ENCODE peak calls at places on chromosomes 4 and X, in eight cellular contexts. One of them, this sample, is unnamed.

GRCh38 chrX:32530802-32531403 is 680.4 kb downstream of the DMD start:
- DNase-seq in CD8-positive, alpha-beta T cell: no peak
- DNase-seq in HepG2: peak
- DNase-seq in SK-N-SH: no peak
- DNase-seq in CD8-positive, alpha-beta memory T cell: no peak
- DNase-seq in cardiac muscle cell: peak
- DNase-seq in kidney epithelial cell: peak
- DNase-seq in fibroblast of lung: peak
- DNase-seq in this sample: peak

GRCh38 chrX:49760288-49760885 is 64.6 kb upstream of the PAGE1 start:
- DNase-seq in CD8-positive, alpha-beta T cell: no peak
- DNase-seq in HepG2: no peak
- DNase-seq in SK-N-SH: peak
- DNase-seq in CD8-positive, alpha-beta memory T cell: no peak
- DNase-seq in cardiac muscle cell: no peak
- DNase-seq in kidney epithelial cell: no peak
- DNase-seq in fibroblast of lung: no peak
- DNase-seq in this sample: no peak

GRCh38 chrX:12989456-12989855 is 14.5 kb downstream of the TMSB4X start:
- DNase-seq in CD8-positive, alpha-beta T cell: no peak
- DNase-seq in HepG2: no peak
- DNase-seq in SK-N-SH: no peak
- DNase-seq in CD8-positive, alpha-beta memory T cell: no peak
- DNase-seq in cardiac muscle cell: no peak
- DNase-seq in kidney epithelial cell: no peak
- DNase-seq in fibroblast of lung: no peak
- DNase-seq in this sample: no peak

GRCh38 chr4:13893221-13893620 is 265.7 kb upstream of the BOD1L1 start:
- DNase-seq in CD8-positive, alpha-beta T cell: no peak
- DNase-seq in HepG2: no peak
- DNase-seq in SK-N-SH: no peak
- DNase-seq in CD8-positive, alpha-beta memory T cell: no peak
- DNase-seq in cardiac muscle cell: no peak
- DNase-seq in kidney epithelial cell: no peak
- DNase-seq in fibroblast of lung: peak
- DNase-seq in this sample: no peak

GRCh38 chr4:158170691-158171455 is 2.0 kb downstream of the GASK1B start:
- DNase-seq in CD8-positive, alpha-beta T cell: no peak
- DNase-seq in HepG2: peak
- DNase-seq in SK-N-SH: no peak
- DNase-seq in CD8-positive, alpha-beta memory T cell: peak
- DNase-seq in cardiac muscle cell: peak
- DNase-seq in kidney epithelial cell: no peak
- DNase-seq in fibroblast of lung: peak
- DNase-seq in this sample: no peak

GRCh38 chr4:113657834-113658233 is 103.7 kb downstream of the CAMK2D start:
- DNase-seq in CD8-positive, alpha-beta T cell: no peak
- DNase-seq in HepG2: no peak
- DNase-seq in SK-N-SH: no peak
- DNase-seq in CD8-positive, alpha-beta memory T cell: no peak
- DNase-seq in cardiac muscle cell: no peak
- DNase-seq in kidney epithelial cell: no peak
- DNase-seq in fibroblast of lung: peak
- DNase-seq in this sample: no peak

GRCh38 chr4:184775854-184776555 is 42.1 kb upstream of the CENPU start:
- DNase-seq in CD8-positive, alpha-beta T cell: no peak
- DNase-seq in HepG2: no peak
- DNase-seq in SK-N-SH: no peak
- DNase-seq in CD8-positive, alpha-beta memory T cell: no peak
- DNase-seq in cardiac muscle cell: no peak
- DNase-seq in kidney epithelial cell: no peak
- DNase-seq in fibroblast of lung: no peak
- DNase-seq in this sample: no peak

GRCh38 chr4:40953253-40954118 is 203.7 kb downstream of the NSUN7 start:
- DNase-seq in CD8-positive, alpha-beta T cell: no peak
- DNase-seq in HepG2: no peak
- DNase-seq in SK-N-SH: no peak
- DNase-seq in CD8-positive, alpha-beta memory T cell: no peak
- DNase-seq in cardiac muscle cell: no peak
- DNase-seq in kidney epithelial cell: no peak
- DNase-seq in fibroblast of lung: no peak
- DNase-seq in this sample: no peak

GRCh38 chr4:94995684-94996394 is 238.1 kb downstream of the BMPR1B start:
- DNase-seq in CD8-positive, alpha-beta T cell: no peak
- DNase-seq in HepG2: no peak
- DNase-seq in SK-N-SH: no peak
- DNase-seq in CD8-positive, alpha-beta memory T cell: no peak
- DNase-seq in cardiac muscle cell: peak
- DNase-seq in kidney epithelial cell: no peak
- DNase-seq in fibroblast of lung: peak
- DNase-seq in this sample: no peak

GRCh38 chrX:104130808-104131207 is 18.5 kb downstream of the ZCCHC18 start:
- DNase-seq in CD8-positive, alpha-beta T cell: no peak
- DNase-seq in HepG2: no peak
- DNase-seq in SK-N-SH: no peak
- DNase-seq in CD8-positive, alpha-beta memory T cell: no peak
- DNase-seq in cardiac muscle cell: no peak
- DNase-seq in kidney epithelial cell: no peak
- DNase-seq in fibroblast of lung: no peak
- DNase-seq in this sample: no peak

GRCh38 chrX:32408389-32408788 is 803.0 kb downstream of the DMD start:
- DNase-seq in CD8-positive, alpha-beta T cell: no peak
- DNase-seq in HepG2: no peak
- DNase-seq in SK-N-SH: peak
- DNase-seq in CD8-positive, alpha-beta memory T cell: no peak
- DNase-seq in cardiac muscle cell: no peak
- DNase-seq in kidney epithelial cell: no peak
- DNase-seq in fibroblast of lung: no peak
- DNase-seq in this sample: no peak

GRCh38 chrX:124098089-124098488 is 136.6 kb downstream of the STAG2 start:
- DNase-seq in CD8-positive, alpha-beta T cell: no peak
- DNase-seq in HepG2: peak
- DNase-seq in SK-N-SH: peak
- DNase-seq in CD8-positive, alpha-beta memory T cell: no peak
- DNase-seq in cardiac muscle cell: peak
- DNase-seq in kidney epithelial cell: no peak
- DNase-seq in fibroblast of lung: peak
- DNase-seq in this sample: peak

GRCh38 chrX:41779058-41779564 is 55.1 kb downstream of the GPR82 start:
- DNase-seq in CD8-positive, alpha-beta T cell: no peak
- DNase-seq in HepG2: peak
- DNase-seq in SK-N-SH: no peak
- DNase-seq in CD8-positive, alpha-beta memory T cell: no peak
- DNase-seq in cardiac muscle cell: peak
- DNase-seq in kidney epithelial cell: peak
- DNase-seq in fibroblast of lung: peak
- DNase-seq in this sample: peak

GRCh38 chrX:110055616-110056015 is 52.7 kb downstream of the TMEM164 start:
- DNase-seq in CD8-positive, alpha-beta T cell: no peak
- DNase-seq in HepG2: no peak
- DNase-seq in SK-N-SH: no peak
- DNase-seq in CD8-positive, alpha-beta memory T cell: no peak
- DNase-seq in cardiac muscle cell: no peak
- DNase-seq in kidney epithelial cell: peak
- DNase-seq in fibroblast of lung: peak
- DNase-seq in this sample: no peak

GRCh38 chr4:2792711-2793577 is at the start of gene SH3BP2:
- DNase-seq in CD8-positive, alpha-beta T cell: peak
- DNase-seq in HepG2: peak
- DNase-seq in SK-N-SH: peak
- DNase-seq in CD8-positive, alpha-beta memory T cell: peak
- DNase-seq in cardiac muscle cell: peak
- DNase-seq in kidney epithelial cell: no peak
- DNase-seq in fibroblast of lung: peak
- DNase-seq in this sample: no peak

DNA sequence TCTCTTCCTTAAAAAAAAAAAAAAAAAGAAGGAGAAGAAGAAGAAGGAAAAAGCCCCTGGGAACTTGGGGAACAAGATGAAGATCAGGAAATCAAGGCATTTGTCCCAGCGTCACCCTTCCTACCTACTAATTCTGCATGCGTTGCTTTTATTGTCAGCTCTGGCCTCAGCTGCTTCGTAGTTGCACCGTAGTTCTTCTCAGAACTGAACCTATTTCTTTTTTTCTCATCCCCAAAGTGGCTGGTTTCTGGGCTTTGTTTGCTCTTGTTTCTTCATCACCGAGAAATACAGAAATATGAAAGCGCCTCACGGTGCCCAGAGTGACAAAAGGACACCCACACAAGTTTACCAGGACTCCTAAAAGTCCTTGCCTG is 891 bp downstream of the PRKG2 start:
- DNase-seq in CD8-positive, alpha-beta T cell: no peak
- DNase-seq in HepG2: no peak
- DNase-seq in SK-N-SH: no peak
- DNase-seq in CD8-positive, alpha-beta memory T cell: no peak
- DNase-seq in cardiac muscle cell: no peak
- DNase-seq in kidney epithelial cell: no peak
- DNase-seq in fibroblast of lung: no peak
- DNase-seq in this sample: no peak
- H3K4me3 ChIP-seq in CD8-positive, alpha-beta T cell: no peak
- H3K4me3 ChIP-seq in HepG2: no peak
- H3K4me3 ChIP-seq in SK-N-SH: no peak
- H3K4me3 ChIP-seq in CD8-positive, alpha-beta memory T cell: no peak
- H3K4me3 ChIP-seq in cardiac muscle cell: peak
- H3K4me3 ChIP-seq in kidney epithelial cell: no peak
- H3K4me3 ChIP-seq in fibroblast of lung: peak
- H3K4me3 ChIP-seq in this sample: peak

GRCh38 chr4:98687876-98688275 is 29.5 kb upstream of the TSPAN5 start:
- DNase-seq in CD8-positive, alpha-beta T cell: no peak
- DNase-seq in HepG2: no peak
- DNase-seq in SK-N-SH: no peak
- DNase-seq in CD8-positive, alpha-beta memory T cell: no peak
- DNase-seq in cardiac muscle cell: no peak
- DNase-seq in kidney epithelial cell: no peak
- DNase-seq in fibroblast of lung: no peak
- DNase-seq in this sample: no peak

GRCh38 chr4:98688416-98689290 is 30.2 kb upstream of the TSPAN5 start:
- DNase-seq in CD8-positive, alpha-beta T cell: no peak
- DNase-seq in HepG2: peak
- DNase-seq in SK-N-SH: peak
- DNase-seq in CD8-positive, alpha-beta memory T cell: no peak
- DNase-seq in cardiac muscle cell: peak
- DNase-seq in kidney epithelial cell: no peak
- DNase-seq in fibroblast of lung: peak
- DNase-seq in this sample: no peak

GRCh38 chr4:98686847-98687246 is 28.4 kb upstream of the TSPAN5 start:
- DNase-seq in CD8-positive, alpha-beta T cell: no peak
- DNase-seq in HepG2: no peak
- DNase-seq in SK-N-SH: no peak
- DNase-seq in CD8-positive, alpha-beta memory T cell: no peak
- DNase-seq in cardiac muscle cell: no peak
- DNase-seq in kidney epithelial cell: no peak
- DNase-seq in fibroblast of lung: no peak
- DNase-seq in this sample: no peak

GRCh38 chr4:98685225-98686045 is 27.0 kb upstream of the TSPAN5 start:
- DNase-seq in CD8-positive, alpha-beta T cell: no peak
- DNase-seq in HepG2: no peak
- DNase-seq in SK-N-SH: no peak
- DNase-seq in CD8-positive, alpha-beta memory T cell: no peak
- DNase-seq in cardiac muscle cell: no peak
- DNase-seq in kidney epithelial cell: no peak
- DNase-seq in fibroblast of lung: no peak
- DNase-seq in this sample: no peak

DNA sequence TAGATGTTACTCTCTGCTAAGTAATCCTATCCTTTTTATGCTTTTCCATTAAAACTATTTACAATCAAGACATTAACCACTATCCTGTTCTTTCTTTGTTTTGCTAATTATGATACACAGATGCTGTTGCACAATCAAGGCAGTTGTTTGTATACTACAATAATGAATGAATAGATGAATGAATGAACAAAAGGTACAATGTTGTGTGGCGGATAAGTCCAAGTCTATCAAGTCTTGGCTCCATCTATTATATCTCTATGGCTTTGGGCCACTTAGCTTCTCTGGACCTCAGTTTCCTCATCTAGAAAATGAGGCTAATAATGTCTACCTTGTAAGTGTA is 27.6 kb upstream of the TSPAN5 start:
- DNase-seq in CD8-positive, alpha-beta T cell: no peak
- DNase-seq in HepG2: no peak
- DNase-seq in SK-N-SH: no peak
- DNase-seq in CD8-positive, alpha-beta memory T cell: no peak
- DNase-seq in cardiac muscle cell: no peak
- DNase-seq in kidney epithelial cell: no peak
- DNase-seq in fibroblast of lung: no peak
- DNase-seq in this sample: no peak
- H3K4me3 ChIP-seq in CD8-positive, alpha-beta T cell: no peak
- H3K4me3 ChIP-seq in HepG2: no peak
- H3K4me3 ChIP-seq in SK-N-SH: no peak
- H3K4me3 ChIP-seq in CD8-positive, alpha-beta memory T cell: no peak
- H3K4me3 ChIP-seq in cardiac muscle cell: no peak
- H3K4me3 ChIP-seq in kidney epithelial cell: no peak
- H3K4me3 ChIP-seq in fibroblast of lung: no peak
- H3K4me3 ChIP-seq in this sample: no peak

GRCh38 chr4:80150387-80151173 is 46.7 kb upstream of the PRDM8 start:
- DNase-seq in CD8-positive, alpha-beta T cell: no peak
- DNase-seq in HepG2: no peak
- DNase-seq in SK-N-SH: no peak
- DNase-seq in CD8-positive, alpha-beta memory T cell: no peak
- DNase-seq in cardiac muscle cell: no peak
- DNase-seq in kidney epithelial cell: no peak
- DNase-seq in fibroblast of lung: no peak
- DNase-seq in this sample: no peak

GRCh38 chr4:80141543-80141942 is 55.8 kb upstream of the PRDM8 start:
- DNase-seq in CD8-positive, alpha-beta T cell: no peak
- DNase-seq in HepG2: no peak
- DNase-seq in SK-N-SH: no peak
- DNase-seq in CD8-positive, alpha-beta memory T cell: no peak
- DNase-seq in cardiac muscle cell: no peak
- DNase-seq in kidney epithelial cell: no peak
- DNase-seq in fibroblast of lung: no peak
- DNase-seq in this sample: no peak

GRCh38 chr4:80142396-80143304 is 54.7 kb upstream of the PRDM8 start:
- DNase-seq in CD8-positive, alpha-beta T cell: no peak
- DNase-seq in HepG2: no peak
- DNase-seq in SK-N-SH: no peak
- DNase-seq in CD8-positive, alpha-beta memory T cell: no peak
- DNase-seq in cardiac muscle cell: peak
- DNase-seq in kidney epithelial cell: no peak
- DNase-seq in fibroblast of lung: no peak
- DNase-seq in this sample: no peak

GRCh38 chr4:80143305-80143679 is 54.0 kb upstream of the PRDM8 start:
- DNase-seq in CD8-positive, alpha-beta T cell: no peak
- DNase-seq in HepG2: no peak
- DNase-seq in SK-N-SH: no peak
- DNase-seq in CD8-positive, alpha-beta memory T cell: no peak
- DNase-seq in cardiac muscle cell: no peak
- DNase-seq in kidney epithelial cell: no peak
- DNase-seq in fibroblast of lung: no peak
- DNase-seq in this sample: no peak

GRCh38 chr4:80145739-80146138 is 51.6 kb upstream of the PRDM8 start:
- DNase-seq in CD8-positive, alpha-beta T cell: no peak
- DNase-seq in HepG2: no peak
- DNase-seq in SK-N-SH: no peak
- DNase-seq in CD8-positive, alpha-beta memory T cell: no peak
- DNase-seq in cardiac muscle cell: no peak
- DNase-seq in kidney epithelial cell: no peak
- DNase-seq in fibroblast of lung: no peak
- DNase-seq in this sample: no peak
- H3K4me3 ChIP-seq in CD8-positive, alpha-beta T cell: no peak
- H3K4me3 ChIP-seq in HepG2: no peak
- H3K4me3 ChIP-seq in SK-N-SH: no peak
- H3K4me3 ChIP-seq in CD8-positive, alpha-beta memory T cell: no peak
- H3K4me3 ChIP-seq in cardiac muscle cell: no peak
- H3K4me3 ChIP-seq in kidney epithelial cell: no peak
- H3K4me3 ChIP-seq in fibroblast of lung: no peak
- H3K4me3 ChIP-seq in this sample: no peak

GRCh38 chrX:40149286-40150175 is 51.8 kb upstream of the BCOR start:
- DNase-seq in CD8-positive, alpha-beta T cell: no peak
- DNase-seq in HepG2: no peak
- DNase-seq in SK-N-SH: no peak
- DNase-seq in CD8-positive, alpha-beta memory T cell: no peak
- DNase-seq in cardiac muscle cell: no peak
- DNase-seq in kidney epithelial cell: no peak
- DNase-seq in fibroblast of lung: no peak
- DNase-seq in this sample: no peak
- H3K4me3 ChIP-seq in CD8-positive, alpha-beta T cell: no peak
- H3K4me3 ChIP-seq in HepG2: no peak
- H3K4me3 ChIP-seq in SK-N-SH: no peak
- H3K4me3 ChIP-seq in CD8-positive, alpha-beta memory T cell: no peak
- H3K4me3 ChIP-seq in cardiac muscle cell: no peak
- H3K4me3 ChIP-seq in kidney epithelial cell: no peak
- H3K4me3 ChIP-seq in fibroblast of lung: no peak
- H3K4me3 ChIP-seq in this sample: no peak